ENCODE peak calls at places on chromosome 2, in six cellular contexts. T is K562, N is IMR-90, Q is transverse colon, P is prostate gland, G is gastrocnemius medialis. M is an unnamed sample.
A peak's percentile ranks its signal among the peaks of the same experiment; 100 is the strongest.

GRCh38 chr2:75707901-75708300 is 2.8 kb downstream of the GCFC2 start:
- DNase-seq in Q (no peak), N (peak; percentile 33), G (no peak), P (no peak), T (no peak), M (no peak)

GRCh38 chr2:17470855-17471641 is 47.2 kb downstream of the RAD51AP2 start:
- DNase-seq in G (no peak), N (peak; percentile 40), T (peak; percentile 30), Q (no peak), P (no peak), M (no peak)

GRCh38 chr2:64786343-64787018 is 132.8 kb upstream of the SERTAD2 start:
- DNase-seq in G (no peak), N (no peak), T (no peak), P (no peak), Q (no peak), M (no peak)

GRCh38 chr2:25521665-25522387 is 151.6 kb downstream of the DTNB start:
- DNase-seq in G (no peak), P (peak; percentile 23), N (peak; percentile 81), T (peak; percentile 42), Q (no peak), M (peak; percentile 28)

GRCh38 chr2:96907405-96908041 is 37.6 kb upstream of the SEMA4C start:
- DNase-seq in P (peak; percentile 84), Q (peak; percentile 63), G (peak; percentile 53), N (peak; percentile 24), T (no peak), M (no peak)

GRCh38 chr2:80437959-80438358 is 133.4 kb upstream of the LRRTM1 start:
- DNase-seq in N (no peak), Q (no peak), G (no peak), P (no peak), T (no peak), M (no peak)

GRCh38 chr2:106076941-106077340 is 117.2 kb downstream of the UXS1 start:
- DNase-seq in Q (no peak), G (no peak), T (no peak), N (no peak), P (no peak), M (no peak)

GRCh38 chr2:127043367-127044164 is 63.4 kb downstream of the BIN1 start:
- DNase-seq in P (no peak), N (no peak), T (no peak), G (no peak), Q (no peak), M (no peak)

GRCh38 chr2:136214284-136214683 is 96.3 kb upstream of the CXCR4 start:
- DNase-seq in Q (no peak), G (no peak), T (no peak), P (no peak), N (no peak), M (no peak)

GRCh38 chr2:45651415-45652089 is at the start of gene PRKCE:
- DNase-seq in Q (peak; percentile 68), P (peak; percentile 47), N (no peak), G (peak; percentile 31), T (no peak), M (peak; percentile 79)

GRCh38 chr2:234290196-234290595 is 206.7 kb downstream of the ARL4C start:
- DNase-seq in Q (no peak), T (no peak), G (no peak), N (no peak), P (no peak), M (no peak)

DNA sequence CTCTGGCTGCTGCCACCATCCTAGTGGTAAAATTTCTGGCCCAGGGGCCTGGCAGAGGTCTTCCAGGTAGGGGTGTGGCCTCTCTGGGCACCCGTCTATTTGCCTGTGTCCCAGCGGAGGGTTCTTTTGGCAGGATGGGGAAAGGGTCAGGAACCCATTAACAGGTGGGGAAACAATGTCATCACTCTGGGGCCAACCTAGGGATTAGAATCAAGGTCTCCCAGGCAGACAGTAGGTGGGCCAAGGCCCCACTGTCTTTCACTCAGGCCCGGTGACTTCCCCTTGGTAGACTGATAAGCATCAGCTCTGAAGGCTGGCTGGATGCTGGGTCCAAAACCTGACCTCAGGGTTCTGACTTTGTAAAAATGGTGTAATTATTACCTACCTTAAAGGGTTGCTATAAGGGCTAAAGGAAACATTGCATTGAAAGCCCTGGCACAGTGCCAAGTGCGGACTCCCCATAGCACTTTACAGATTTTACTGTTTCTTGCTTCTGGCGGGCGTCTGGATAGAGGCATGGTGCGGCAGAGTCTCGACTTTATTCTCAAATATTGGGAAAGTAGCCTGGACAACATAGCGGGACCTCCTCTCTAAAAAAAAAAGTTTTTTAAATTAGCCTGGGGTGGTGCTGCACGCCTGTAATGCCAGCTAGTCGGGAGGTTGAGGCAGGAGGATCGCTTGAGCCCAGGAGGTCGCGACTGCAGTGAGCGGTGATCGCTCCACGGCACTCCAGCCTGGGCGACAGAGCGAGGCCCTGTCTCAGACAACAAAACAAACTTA is 2.2 kb downstream of the LBX2 start:
- DNase-seq in N (no peak), T (no peak), G (no peak), P (no peak), Q (no peak), M (no peak)
- TF ChIP-seq POLR2A in N (no peak), T (no peak), G (no peak), P (no peak), Q (no peak), M (no peak)

GRCh38 chr2:27050996-27051901 is at the start of gene AGBL5:
- DNase-seq in G (peak; percentile 94), T (peak; percentile 100), N (peak; percentile 90), P (peak; percentile 95), Q (peak; percentile 98), M (peak; percentile 97)
- TF ChIP-seq POLR2A in G (peak; percentile 69), T (peak; percentile 80), N (peak; percentile 10), P (peak; percentile 43), Q (peak; percentile 68), M (peak; percentile 19)

GRCh38 chr2:13230221-13230620 is 513.5 kb downstream of the TRIB2 start:
- DNase-seq in T (no peak), N (no peak), G (no peak), P (no peak), Q (no peak), M (no peak)
- TF ChIP-seq POLR2A in T (no peak), N (no peak), G (no peak), P (no peak), Q (no peak), M (no peak)

GRCh38 chr2:7726989-7727388 is 809.8 kb downstream of the RNF144A start:
- DNase-seq in N (no peak), Q (no peak), T (no peak), G (no peak), P (no peak), M (no peak)
- TF ChIP-seq POLR2A in N (no peak), Q (no peak), T (no peak), G (no peak), P (no peak), M (no peak)

DNA sequence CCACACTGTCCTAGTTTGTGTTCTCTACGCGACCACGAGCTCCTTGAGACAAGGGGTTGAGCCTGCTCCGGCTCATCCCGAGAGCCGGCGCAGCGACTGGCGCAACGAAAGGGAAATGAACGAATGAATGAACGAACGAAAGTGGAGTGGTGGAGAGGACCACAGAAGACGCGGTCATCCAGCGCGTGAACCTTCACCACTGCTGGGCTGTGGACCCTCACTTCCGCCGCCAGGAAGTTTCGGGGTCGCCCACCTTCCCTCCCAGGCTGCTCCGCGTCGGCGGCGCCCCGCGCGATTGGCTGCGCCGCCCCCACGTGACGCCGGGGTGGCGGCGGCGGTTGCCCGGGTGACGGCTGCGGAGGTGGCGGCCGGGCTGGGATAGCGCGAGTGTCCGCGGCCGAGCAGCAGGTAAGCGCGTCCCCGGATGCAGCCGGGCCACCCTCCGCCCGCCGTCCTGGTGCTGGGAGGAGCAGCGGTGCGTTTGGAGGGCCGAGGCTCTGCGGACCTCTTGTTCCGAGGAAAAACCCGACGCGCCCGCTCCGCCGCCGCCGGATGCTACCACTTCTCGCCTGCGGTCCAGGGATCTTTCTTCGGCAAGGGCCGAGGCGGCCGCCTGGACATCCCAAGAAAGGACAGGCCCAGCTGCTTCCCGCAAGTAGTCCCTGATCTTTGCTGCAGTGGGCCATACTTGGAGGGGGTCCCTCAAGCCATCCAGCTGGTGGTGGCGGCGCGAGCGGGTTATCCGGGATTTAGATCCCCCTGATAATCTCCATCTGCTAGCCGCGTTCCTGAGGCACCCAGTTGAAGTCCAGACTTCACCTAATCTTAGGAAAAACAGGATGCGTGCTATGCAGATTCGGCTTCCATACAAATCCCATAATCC is at the start of gene ARMC9:
- DNase-seq in P (peak; percentile 76), T (peak; percentile 97), N (peak; percentile 51), Q (peak; percentile 81), G (peak; percentile 39), M (peak; percentile 85)
- TF ChIP-seq POLR2A in P (peak; percentile 55), T (peak; percentile 67), N (no peak), Q (peak; percentile 27), G (no peak), M (peak; percentile 79)

DNA sequence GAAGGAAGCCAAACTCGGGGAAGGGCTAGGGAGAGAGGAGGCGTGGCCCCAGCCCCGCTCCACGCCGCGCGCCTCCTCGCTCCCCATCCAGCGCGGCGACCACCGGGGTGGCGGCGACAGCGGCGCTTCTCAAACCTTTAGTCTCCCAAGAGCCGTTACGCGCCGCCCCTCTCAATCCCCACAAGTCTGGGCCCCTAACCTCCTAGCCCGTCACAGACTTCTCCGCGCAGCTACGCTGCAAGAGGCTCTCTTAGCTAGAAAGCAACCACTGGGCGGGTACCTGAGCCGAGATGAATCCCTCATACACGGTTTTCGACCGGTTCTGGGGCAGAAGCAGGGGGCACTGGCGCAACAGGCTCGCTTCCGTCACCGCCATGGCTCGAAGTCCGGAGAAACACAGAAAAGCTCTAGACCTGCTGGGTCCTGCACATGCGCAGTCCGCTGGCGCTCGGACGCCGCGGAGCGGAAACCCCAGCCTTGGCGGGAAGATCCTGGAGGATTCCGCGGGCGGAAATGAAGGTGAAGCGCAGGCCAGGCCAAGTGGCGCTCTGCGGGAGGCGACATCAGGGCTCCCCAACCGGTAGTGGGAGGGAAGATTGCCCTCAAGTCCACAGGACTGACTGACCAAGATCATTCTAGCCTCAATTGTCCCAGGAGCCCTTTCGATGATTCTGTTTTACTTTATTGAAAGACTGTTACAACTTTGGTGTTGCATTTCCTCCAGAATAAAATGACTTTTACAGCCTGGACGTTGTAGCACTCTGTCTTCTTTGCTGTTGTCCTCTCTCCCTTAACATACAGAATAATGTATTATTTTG is at the start of gene FANCL:
- DNase-seq in N (peak; percentile 80), T (peak; percentile 92), P (peak; percentile 86), G (peak; percentile 55), Q (peak; percentile 93), M (peak; percentile 88)
- TF ChIP-seq POLR2A in N (peak; percentile 65), T (peak; percentile 95), P (peak; percentile 46), G (no peak), Q (peak; percentile 58), M (peak; percentile 80)

GRCh38 chr2:226649871-226650660 is 149.6 kb downstream of the IRS1 start:
- DNase-seq in N (peak; percentile 98), Q (peak; percentile 82), G (peak; percentile 89), T (no peak), P (peak; percentile 97), M (peak; percentile 62)
- TF ChIP-seq POLR2A in N (peak; percentile 42), Q (no peak), G (no peak), T (no peak), P (no peak), M (no peak)